ENCODE peak calls at places on chromosomes 4 and X, in four cellular contexts. O is tibial artery, U is cardiac muscle cell, V is fibroblast of lung. A is an unnamed sample. For H3K27me3, the result is how much of the 10 kb centered on the place peaks cover.

GRCh38 chr4:100870940-100871772 is 353.3 kb upstream of the EMCN start:
- DNase-seq in U (no peak), O (no peak), V (no peak), A (no peak)

GRCh38 chr4:157076578-157076947 is 613 bp downstream of the GLRB start:
- DNase-seq in O (no peak), V (no peak), U (no peak), A (no peak)

GRCh38 chr4:156593464-156593863 is 378.1 kb downstream of the PDGFC start:
- DNase-seq in O (no peak), V (no peak), U (no peak), A (no peak)

GRCh38 chr4:55553442-55553841 is 6.7 kb upstream of the CLOCK start:
- DNase-seq in O (no peak), U (peak), V (peak), A (no peak)

GRCh38 chr4:73593631-73594241 is 26.5 kb downstream of the RASSF6 start:
- DNase-seq in O (no peak), V (no peak), U (peak), A (no peak)

GRCh38 chrX:18353931-18354368 is 538 bp downstream of the SCML2 start:
- DNase-seq in V (no peak), O (no peak), U (no peak), A (peak)

GRCh38 chrX:136147320-136147901 is at the start of gene FHL1:
- DNase-seq in U (peak), O (peak), V (peak), A (peak)

GRCh38 chrX:48933757-48934156 is 14.9 kb upstream of the PIM2 start:
- DNase-seq in O (no peak), V (no peak), U (no peak), A (no peak)

GRCh38 chr4:97395980-97396562 is 747.2 kb downstream of the STPG2 start:
- DNase-seq in V (no peak), U (no peak), O (no peak), A (no peak)

GRCh38 chr4:79454656-79455055 is 46.6 kb upstream of the GK2 start:
- DNase-seq in U (no peak), V (no peak), O (no peak), A (no peak)

GRCh38 chr4:80016506-80016905 is 56.5 kb downstream of the ANTXR2 start:
- DNase-seq in U (no peak), V (peak), O (no peak), A (no peak)

GRCh38 chr4:72209600-72209999 is 177.8 kb downstream of the NPFFR2 start:
- DNase-seq in V (no peak), U (no peak), O (no peak), A (no peak)

GRCh38 chr4:86508436-86508835 is 85.7 kb upstream of the PTPN13 start:
- DNase-seq in V (peak), U (no peak), O (no peak), A (no peak)

GRCh38 chr4:150591284-150591874 is 9.4 kb downstream of the MAB21L2 start:
- DNase-seq in O (no peak), U (no peak), V (no peak), A (no peak)

GRCh38 chr4:22877653-22878052 is 184.9 kb downstream of the GBA3 start:
- DNase-seq in U (no peak), O (no peak), V (no peak), A (no peak)

GRCh38 chrX:56726609-56727008 is 2.4 kb upstream of the NBDY start:
- DNase-seq in O (no peak), U (peak), V (peak), A (peak)

GRCh38 chr4:24067367-24067766 is 177.5 kb upstream of the PPARGC1A start:
- DNase-seq in O (no peak), U (no peak), V (no peak), A (no peak)

GRCh38 chrX:20609916-20610415 is 343.3 kb upstream of the RPS6KA3 start:
- DNase-seq in O (no peak), V (no peak), U (no peak), A (no peak)

DNA sequence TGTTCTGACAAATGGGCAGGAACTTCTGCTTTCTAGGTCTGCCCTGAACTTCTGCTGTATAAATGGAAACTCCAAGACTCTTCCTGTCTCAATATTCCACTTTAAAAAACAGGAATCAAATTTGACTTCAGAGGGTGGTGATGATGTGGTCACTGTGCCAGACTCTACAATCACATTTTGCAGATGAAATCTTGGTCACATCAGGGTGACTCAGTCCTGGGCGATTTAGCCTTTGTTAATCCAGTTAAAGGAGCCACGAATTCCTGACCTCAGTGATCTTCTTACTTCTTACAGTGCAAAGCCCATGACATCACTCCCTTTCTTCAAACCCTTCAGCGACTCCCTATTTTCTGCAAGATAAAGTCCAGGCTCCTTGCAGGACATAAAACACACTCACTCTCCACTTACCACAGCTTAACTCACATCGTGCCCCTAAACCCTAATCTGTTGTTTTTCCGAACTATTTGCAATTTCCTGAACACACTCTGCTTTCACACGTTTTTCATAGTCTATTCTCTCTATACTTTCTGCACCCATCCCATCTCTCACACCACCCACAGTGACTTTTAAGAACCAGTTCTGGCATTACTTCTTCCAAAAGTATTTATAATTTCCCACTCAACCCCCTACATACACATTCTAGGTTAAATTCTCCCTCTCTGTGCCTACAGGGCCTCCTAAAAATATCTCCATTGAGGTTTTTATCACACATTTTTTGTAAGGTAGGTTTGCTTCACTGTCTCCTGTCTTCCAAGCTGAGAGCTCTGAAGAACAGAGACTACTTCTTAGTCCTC is 11.1 kb downstream of the GASK1B start:
- DNase-seq in V (peak), U (peak), O (no peak), A (no peak)
- H3K4me3 ChIP-seq in V (no peak), U (no peak), O (peak), A (no peak)

DNA sequence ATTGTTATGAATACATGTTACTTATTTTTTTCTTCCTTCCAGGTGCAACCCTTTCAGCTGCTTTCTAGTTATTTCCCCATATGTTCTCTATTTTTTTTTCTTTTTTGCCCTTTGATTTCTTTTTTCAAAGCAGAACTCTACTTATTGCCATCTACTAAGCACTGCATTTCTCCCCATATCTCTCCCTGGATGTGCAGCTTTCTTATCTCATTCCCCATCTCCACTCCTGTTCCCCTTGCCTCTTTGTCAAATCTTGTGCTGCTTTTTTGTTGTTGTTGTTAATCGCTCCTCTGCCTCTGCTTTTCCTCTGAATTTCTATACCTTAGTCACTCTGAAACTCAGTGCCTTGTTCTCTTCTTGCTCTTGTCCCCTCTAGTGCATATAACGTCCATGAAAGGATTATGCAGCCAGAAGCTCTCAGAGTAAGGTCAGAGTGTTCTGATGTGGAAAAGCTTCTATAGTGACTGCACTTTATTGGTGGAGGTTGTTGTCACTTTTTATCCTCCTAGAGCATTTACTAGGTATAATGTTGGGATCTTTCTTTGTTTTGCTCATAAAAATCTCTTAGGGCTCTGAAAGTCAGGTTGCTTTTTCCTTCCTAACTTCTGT is 51.1 kb upstream of the JADE1 start:
- DNase-seq in V (no peak), O (no peak), U (no peak), A (no peak)
- H3K27ac ChIP-seq in V (no peak), O (no peak), U (no peak), A (no peak)

GRCh38 chr4:8026455-8026854 is 86.8 kb upstream of the AFAP1 start:
- DNase-seq in O (no peak), V (no peak), U (no peak), A (no peak)

GRCh38 chr4:8029689-8030088 is 90.0 kb upstream of the AFAP1 start:
- DNase-seq in O (no peak), V (no peak), U (no peak), A (no peak)

GRCh38 chr4:8030121-8030781 is 90.6 kb upstream of the AFAP1 start:
- DNase-seq in O (no peak), V (no peak), U (no peak), A (no peak)

GRCh38 chr4:8028884-8029568 is 89.4 kb upstream of the AFAP1 start:
- DNase-seq in U (no peak), V (no peak), O (no peak), A (no peak)

GRCh38 chr4:8028368-8028767 is 88.7 kb upstream of the AFAP1 start:
- DNase-seq in V (no peak), O (no peak), U (no peak), A (no peak)
- H3K27me3 ChIP-seq in V (under half), O (under half), U (under half), A (under half)

DNA sequence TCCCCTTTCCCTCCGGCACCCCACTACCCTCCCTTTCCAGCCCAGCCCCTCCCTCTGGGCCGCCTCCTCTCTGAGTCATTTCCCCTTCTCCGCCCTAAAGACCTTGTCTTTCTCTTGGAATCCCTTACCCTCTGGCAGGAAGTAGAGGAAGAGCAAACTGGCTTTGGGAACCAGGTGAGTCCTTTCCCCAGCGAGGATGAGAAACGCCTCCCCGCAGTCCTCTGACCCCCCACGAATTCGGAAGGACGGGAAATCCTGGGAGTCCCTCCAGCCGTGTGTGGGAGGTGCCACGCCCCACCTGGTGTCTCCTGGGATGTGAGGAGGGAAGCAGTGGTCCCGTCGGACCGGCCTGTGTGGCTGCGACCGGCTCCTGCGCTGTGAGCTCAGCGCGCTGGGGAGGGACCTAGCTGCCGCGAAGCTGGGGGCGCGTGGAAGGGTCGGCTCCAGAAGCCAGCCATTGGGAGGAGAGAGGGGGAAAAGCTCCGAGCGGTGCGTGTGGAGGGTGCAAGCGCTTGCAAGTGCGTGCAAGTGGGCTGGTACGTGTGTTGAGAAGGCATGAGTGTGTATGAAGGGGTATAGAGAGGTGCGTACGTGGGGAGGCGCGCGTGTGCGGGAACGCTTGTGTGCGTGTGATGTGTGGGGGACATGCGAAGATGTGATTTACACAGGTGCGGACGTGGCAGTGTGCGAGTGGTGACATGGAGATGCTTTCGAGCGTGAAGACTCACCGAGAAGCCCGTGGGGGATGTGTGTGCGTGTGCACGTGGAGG is 46.3 kb downstream of the TEX13B start:
- DNase-seq in U (peak), V (peak), O (no peak), A (no peak)
- H3K4me3 ChIP-seq in U (peak), V (peak), O (peak), A (no peak)

DNA sequence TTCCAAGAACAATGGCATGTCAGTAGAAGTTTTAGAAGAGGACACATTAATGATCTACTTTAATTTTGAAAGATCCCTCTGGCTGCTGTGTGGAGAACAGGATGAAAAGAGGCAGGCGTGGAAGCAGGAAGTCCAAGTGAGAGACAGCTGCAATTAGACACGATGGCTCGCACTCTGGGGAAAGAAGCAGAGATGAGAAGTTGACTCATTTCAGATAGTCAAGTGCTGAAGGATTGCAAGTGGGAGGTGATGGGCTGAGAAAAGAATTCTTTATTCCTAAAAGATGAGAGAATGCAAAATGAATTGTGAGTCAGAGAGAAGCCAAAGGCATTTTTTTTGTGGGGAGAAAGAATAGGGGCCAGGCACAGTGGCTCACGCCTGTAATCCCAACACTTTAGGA is 16.5 kb downstream of the RXFP1 start:
- DNase-seq in V (peak), U (peak), O (no peak), A (no peak)
- H3K27ac ChIP-seq in V (no peak), U (no peak), O (no peak), A (no peak)

GRCh38 chr4:160826339-160826679 is 1337.5 kb downstream of the FSTL5 start:
- DNase-seq in O (no peak), V (no peak), U (no peak), A (no peak)

GRCh38 chr4:160819791-160820190 is 1344.0 kb downstream of the FSTL5 start:
- DNase-seq in U (no peak), V (no peak), O (no peak), A (no peak)

GRCh38 chr4:160831165-160831922 is 1332.5 kb downstream of the FSTL5 start:
- DNase-seq in O (no peak), U (no peak), V (no peak), A (no peak)

DNA sequence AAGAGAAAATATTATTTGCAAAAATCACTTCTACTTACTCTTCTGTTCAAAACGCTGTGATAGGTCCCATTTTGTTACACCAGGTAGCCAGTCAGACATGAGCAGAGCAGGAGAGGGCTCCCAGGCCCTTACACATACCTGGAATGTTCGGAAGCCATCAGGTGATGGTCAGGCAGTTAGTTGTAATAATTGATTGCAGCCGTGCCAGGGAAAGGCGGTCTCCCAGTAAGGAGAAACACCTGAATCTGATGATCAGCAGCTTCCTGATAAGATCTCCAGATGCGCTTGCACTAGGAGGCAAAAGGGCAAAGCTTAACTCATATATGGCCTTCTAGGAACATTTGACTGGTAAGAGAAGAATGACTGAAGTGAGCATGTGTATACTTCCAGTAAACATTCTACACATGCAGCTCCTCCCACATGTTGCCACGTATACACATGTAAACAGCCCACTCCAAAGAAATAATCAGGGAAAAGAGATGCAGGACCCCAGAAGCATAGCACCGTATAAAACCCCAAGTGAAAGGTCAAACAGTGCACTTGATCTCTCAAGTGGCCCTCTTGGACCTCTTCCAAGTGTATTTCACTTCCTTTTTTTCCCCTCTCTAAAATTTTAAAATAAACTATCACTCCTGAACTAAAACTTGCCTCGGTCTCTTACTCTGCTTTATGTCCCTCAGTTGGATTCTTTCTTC is 1338.0 kb downstream of the FSTL5 start:
- DNase-seq in U (no peak), O (no peak), V (no peak), A (no peak)
- H3K27me3 ChIP-seq in U (under half), O (under half), V (under half), A (under half)

GRCh38 chr4:70712604-70713452 is 8.9 kb upstream of the RUFY3 start:
- DNase-seq in U (no peak), O (no peak), V (no peak), A (no peak)
- H3K4me3 ChIP-seq in U (no peak), O (no peak), V (no peak), A (no peak)

DNA sequence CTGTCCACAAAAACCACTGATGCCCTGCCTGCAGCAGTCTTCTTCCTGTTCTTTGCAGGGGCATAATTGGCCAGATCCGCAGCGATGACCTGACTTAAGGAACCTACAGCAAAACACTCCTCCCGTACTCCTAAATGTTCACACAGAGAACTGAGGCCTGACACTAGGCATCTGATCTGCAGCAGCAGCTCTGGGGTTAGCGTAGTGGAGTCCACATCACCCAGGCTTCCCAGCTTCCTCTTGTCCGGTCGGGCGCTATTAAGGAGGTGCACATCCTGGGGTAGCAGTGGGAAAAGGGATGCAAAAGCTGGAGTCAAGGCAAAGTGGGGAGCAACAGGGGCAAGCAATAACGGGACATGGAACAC is 758 bp downstream of the SCFD2 start:
- DNase-seq in O (no peak), U (peak), V (peak), A (peak)
- H3K27ac ChIP-seq in O (no peak), U (no peak), V (peak), A (peak)

GRCh38 chrX:123588723-123589122 is 144.1 kb downstream of the THOC2 start:
- DNase-seq in V (no peak), U (no peak), O (no peak), A (no peak)
- H3K27me3 ChIP-seq in V (under half), U (under half), O (under half), A (under half)